ENCODE peak calls at places on chromosomes 1 and 21, in five cellular contexts. One of them, this sample, is unnamed.

GRCh38 chr1:82073659-82074058 is 272.9 kb downstream of the ADGRL2 start:
- DNase-seq in HL-60: no peak
- DNase-seq in retinal pigment epithelial cell: no peak
- DNase-seq in cardiac muscle cell: no peak
- DNase-seq in heart right ventricle: no peak
- DNase-seq in this sample: no peak

GRCh38 chr1:12178511-12178910 is 11.7 kb downstream of the TNFRSF1B start:
- DNase-seq in HL-60: no peak
- DNase-seq in retinal pigment epithelial cell: no peak
- DNase-seq in cardiac muscle cell: no peak
- DNase-seq in heart right ventricle: no peak
- DNase-seq in this sample: no peak

GRCh38 chr1:11784993-11785769 is 20.6 kb downstream of the MTHFR start:
- DNase-seq in HL-60: no peak
- DNase-seq in retinal pigment epithelial cell: no peak
- DNase-seq in cardiac muscle cell: peak
- DNase-seq in heart right ventricle: peak
- DNase-seq in this sample: no peak

GRCh38 chr1:221840511-221841243 is 98.8 kb upstream of the DUSP10 start:
- DNase-seq in HL-60: no peak
- DNase-seq in retinal pigment epithelial cell: no peak
- DNase-seq in cardiac muscle cell: no peak
- DNase-seq in heart right ventricle: peak
- DNase-seq in this sample: no peak

GRCh38 chr1:156813750-156814570 is 2.7 kb downstream of the SH2D2A start:
- DNase-seq in HL-60: peak
- DNase-seq in retinal pigment epithelial cell: no peak
- DNase-seq in cardiac muscle cell: peak
- DNase-seq in heart right ventricle: peak
- DNase-seq in this sample: no peak

GRCh38 chr21:32370971-32371766 is 21.6 kb downstream of the URB1 start:
- DNase-seq in HL-60: no peak
- DNase-seq in retinal pigment epithelial cell: no peak
- DNase-seq in cardiac muscle cell: no peak
- DNase-seq in heart right ventricle: no peak
- DNase-seq in this sample: no peak

GRCh38 chr1:9279172-9279840 is 13.4 kb upstream of the SPSB1 start:
- DNase-seq in HL-60: no peak
- DNase-seq in retinal pigment epithelial cell: no peak
- DNase-seq in cardiac muscle cell: no peak
- DNase-seq in heart right ventricle: no peak
- DNase-seq in this sample: no peak

GRCh38 chr1:15736035-15736665 is at the start of gene SLC25A34:
- DNase-seq in HL-60: no peak
- DNase-seq in retinal pigment epithelial cell: no peak
- DNase-seq in cardiac muscle cell: no peak
- DNase-seq in heart right ventricle: peak
- DNase-seq in this sample: no peak

GRCh38 chr1:3516911-3517310 is 62.4 kb downstream of the ARHGEF16 start:
- DNase-seq in HL-60: no peak
- DNase-seq in retinal pigment epithelial cell: no peak
- DNase-seq in cardiac muscle cell: no peak
- DNase-seq in heart right ventricle: no peak
- DNase-seq in this sample: no peak

GRCh38 chr1:185767721-185768120 is 33.5 kb downstream of the HMCN1 start:
- DNase-seq in HL-60: no peak
- DNase-seq in retinal pigment epithelial cell: no peak
- DNase-seq in cardiac muscle cell: no peak
- DNase-seq in heart right ventricle: no peak
- DNase-seq in this sample: no peak

GRCh38 chr1:227885648-227886502 is 61.9 kb downstream of the WNT9A start:
- DNase-seq in HL-60: no peak
- DNase-seq in retinal pigment epithelial cell: no peak
- DNase-seq in cardiac muscle cell: no peak
- DNase-seq in heart right ventricle: peak
- DNase-seq in this sample: peak

GRCh38 chr1:58805716-58806571 is 22.1 kb upstream of the JUN start:
- DNase-seq in HL-60: no peak
- DNase-seq in retinal pigment epithelial cell: no peak
- DNase-seq in cardiac muscle cell: no peak
- DNase-seq in heart right ventricle: no peak
- DNase-seq in this sample: no peak

GRCh38 chr1:32872189-32872898 is 1.6 kb upstream of the FNDC5 start:
- DNase-seq in HL-60: no peak
- DNase-seq in retinal pigment epithelial cell: no peak
- DNase-seq in cardiac muscle cell: peak
- DNase-seq in heart right ventricle: peak
- DNase-seq in this sample: no peak

GRCh38 chr1:211616231-211617031 is 37.5 kb upstream of the SLC30A1 start:
- DNase-seq in HL-60: no peak
- DNase-seq in retinal pigment epithelial cell: no peak
- DNase-seq in cardiac muscle cell: no peak
- DNase-seq in heart right ventricle: peak
- DNase-seq in this sample: no peak

GRCh38 chr1:111446967-111447892 is 1.8 kb downstream of the WDR77 start:
- DNase-seq in HL-60: no peak
- DNase-seq in retinal pigment epithelial cell: no peak
- DNase-seq in cardiac muscle cell: no peak
- DNase-seq in heart right ventricle: no peak
- DNase-seq in this sample: no peak

GRCh38 chr1:245336149-245336983 is 181.6 kb downstream of the KIF26B start:
- DNase-seq in HL-60: no peak
- DNase-seq in retinal pigment epithelial cell: no peak
- DNase-seq in cardiac muscle cell: no peak
- DNase-seq in heart right ventricle: no peak
- DNase-seq in this sample: no peak

GRCh38 chr1:15627343-15627988 is 10.2 kb downstream of the DDI2 start:
- DNase-seq in HL-60: no peak
- DNase-seq in retinal pigment epithelial cell: no peak
- DNase-seq in cardiac muscle cell: no peak
- DNase-seq in heart right ventricle: no peak
- DNase-seq in this sample: no peak

GRCh38 chr21:31117046-31117916 is 79.0 kb upstream of the KRTAP19-8 start:
- DNase-seq in HL-60: no peak
- DNase-seq in retinal pigment epithelial cell: peak
- DNase-seq in cardiac muscle cell: no peak
- DNase-seq in heart right ventricle: no peak
- DNase-seq in this sample: peak

GRCh38 chr1:6463120-6463412 is 2.9 kb downstream of the TNFRSF25 start:
- DNase-seq in HL-60: no peak
- DNase-seq in retinal pigment epithelial cell: no peak
- DNase-seq in cardiac muscle cell: no peak
- DNase-seq in heart right ventricle: no peak
- DNase-seq in this sample: no peak

GRCh38 chr1:6465461-6466005 is 440 bp downstream of the TNFRSF25 start:
- DNase-seq in HL-60: no peak
- DNase-seq in retinal pigment epithelial cell: no peak
- DNase-seq in cardiac muscle cell: no peak
- DNase-seq in heart right ventricle: no peak
- DNase-seq in this sample: no peak

GRCh38 chr1:6464915-6465314 is 1.1 kb downstream of the TNFRSF25 start:
- DNase-seq in HL-60: no peak
- DNase-seq in retinal pigment epithelial cell: no peak
- DNase-seq in cardiac muscle cell: no peak
- DNase-seq in heart right ventricle: no peak
- DNase-seq in this sample: no peak

GRCh38 chr1:6466023-6466422 is at the start of gene TNFRSF25:
- DNase-seq in HL-60: no peak
- DNase-seq in retinal pigment epithelial cell: no peak
- DNase-seq in cardiac muscle cell: no peak
- DNase-seq in heart right ventricle: no peak
- DNase-seq in this sample: no peak

DNA sequence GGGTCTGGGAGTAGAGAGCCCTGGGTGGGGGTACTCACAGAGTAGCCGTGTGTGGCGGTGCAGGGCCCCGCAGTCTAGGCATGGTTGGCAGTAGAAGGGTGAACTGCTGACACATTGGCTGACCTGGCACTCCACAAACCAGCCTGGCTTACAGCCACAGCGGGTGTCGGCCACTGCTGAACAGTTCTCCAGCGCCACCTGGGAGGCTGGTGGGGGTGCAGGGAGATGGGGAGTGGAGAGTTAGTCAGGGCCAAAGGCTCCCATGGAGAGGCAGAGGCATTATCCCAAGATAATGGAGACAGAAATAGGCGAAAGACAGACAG is 1.5 kb downstream of the TNFRSF25 start:
- DNase-seq in HL-60: no peak
- DNase-seq in retinal pigment epithelial cell: no peak
- DNase-seq in cardiac muscle cell: no peak
- DNase-seq in heart right ventricle: peak
- DNase-seq in this sample: no peak
- H3K4me3 ChIP-seq in HL-60: no peak
- H3K4me3 ChIP-seq in retinal pigment epithelial cell: no peak
- H3K4me3 ChIP-seq in cardiac muscle cell: no peak
- H3K4me3 ChIP-seq in heart right ventricle: no peak
- H3K4me3 ChIP-seq in this sample: no peak

GRCh38 chr1:201649776-201650607 is 111.1 kb downstream of the NAV1 start:
- DNase-seq in HL-60: no peak
- DNase-seq in retinal pigment epithelial cell: no peak
- DNase-seq in cardiac muscle cell: peak
- DNase-seq in heart right ventricle: peak
- DNase-seq in this sample: no peak
- TF ChIP-seq CTCF in HL-60: no peak
- TF ChIP-seq CTCF in retinal pigment epithelial cell: no peak
- TF ChIP-seq CTCF in cardiac muscle cell: no peak
- TF ChIP-seq CTCF in heart right ventricle: no peak
- TF ChIP-seq CTCF in this sample: no peak

GRCh38 chr21:45640888-45641479 is 2.5 kb upstream of the PCBP3 start:
- DNase-seq in HL-60: no peak
- DNase-seq in retinal pigment epithelial cell: no peak
- DNase-seq in cardiac muscle cell: peak
- DNase-seq in heart right ventricle: peak
- DNase-seq in this sample: no peak

GRCh38 chr21:45641480-45642035 is 2.0 kb upstream of the PCBP3 start:
- DNase-seq in HL-60: no peak
- DNase-seq in retinal pigment epithelial cell: no peak
- DNase-seq in cardiac muscle cell: no peak
- DNase-seq in heart right ventricle: no peak
- DNase-seq in this sample: no peak

GRCh38 chr21:45642122-45642813 is 1.3 kb upstream of the PCBP3 start:
- DNase-seq in HL-60: peak
- DNase-seq in retinal pigment epithelial cell: no peak
- DNase-seq in cardiac muscle cell: peak
- DNase-seq in heart right ventricle: peak
- DNase-seq in this sample: no peak

GRCh38 chr21:45644041-45644906 is 749 bp downstream of the PCBP3 start:
- DNase-seq in HL-60: no peak
- DNase-seq in retinal pigment epithelial cell: no peak
- DNase-seq in cardiac muscle cell: no peak
- DNase-seq in heart right ventricle: peak
- DNase-seq in this sample: no peak

GRCh38 chr21:45643021-45643980 is at the start of gene PCBP3:
- DNase-seq in HL-60: peak
- DNase-seq in retinal pigment epithelial cell: peak
- DNase-seq in cardiac muscle cell: peak
- DNase-seq in heart right ventricle: peak
- DNase-seq in this sample: peak
- H3K4me3 ChIP-seq in HL-60: peak
- H3K4me3 ChIP-seq in retinal pigment epithelial cell: peak
- H3K4me3 ChIP-seq in cardiac muscle cell: peak
- H3K4me3 ChIP-seq in heart right ventricle: peak
- H3K4me3 ChIP-seq in this sample: peak

DNA sequence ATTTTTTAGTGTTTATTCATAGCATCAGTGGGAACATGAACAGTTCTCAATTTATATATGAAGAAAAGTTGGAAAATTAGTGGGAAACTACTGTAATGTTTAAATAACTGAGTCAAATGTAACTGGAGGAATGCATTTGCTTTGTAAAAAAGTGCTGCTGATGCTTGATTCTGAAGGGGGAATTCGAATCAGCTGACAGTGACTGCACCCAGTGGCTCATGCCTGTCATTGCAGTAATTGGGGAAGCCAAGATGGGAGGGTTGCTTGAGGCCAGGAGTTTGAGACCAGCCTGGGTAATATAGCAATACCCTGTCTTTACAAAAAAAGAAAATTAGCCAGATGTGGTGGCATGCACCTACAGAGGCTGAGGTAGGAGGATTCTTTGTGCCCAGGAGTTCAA is 398.4 kb downstream of the ZP4 start:
- DNase-seq in HL-60: no peak
- DNase-seq in retinal pigment epithelial cell: no peak
- DNase-seq in cardiac muscle cell: no peak
- DNase-seq in heart right ventricle: no peak
- DNase-seq in this sample: no peak
- TF ChIP-seq CTCF in HL-60: no peak
- TF ChIP-seq CTCF in retinal pigment epithelial cell: no peak
- TF ChIP-seq CTCF in cardiac muscle cell: no peak
- TF ChIP-seq CTCF in heart right ventricle: no peak
- TF ChIP-seq CTCF in this sample: no peak

This sample was measured in kidney epithelial cell.